ENCODE peak calls at places on chromosomes 2 and 18, in five cellular contexts. One of them, this sample, is unnamed.
A peak's percentile ranks its signal among the peaks of the same experiment; 100 is the strongest.

GRCh38 chr18:56756971-56757370 is 105.8 kb downstream of the WDR7 start:
- DNase-seq in ovary: no peak
- DNase-seq in AG10803: no peak
- DNase-seq in fibroblast of pulmonary artery: no peak
- DNase-seq in thoracic aorta: no peak
- DNase-seq in this sample: no peak

GRCh38 chr2:174053784-174054183 is 88.6 kb upstream of the SP3 start:
- DNase-seq in AG10803: no peak
- DNase-seq in ovary: no peak
- DNase-seq in fibroblast of pulmonary artery: no peak
- DNase-seq in thoracic aorta: no peak
- DNase-seq in this sample: no peak

GRCh38 chr2:179675435-179675834 is 186.0 kb downstream of the ZNF385B start:
- DNase-seq in ovary: no peak
- DNase-seq in thoracic aorta: no peak
- DNase-seq in AG10803: no peak
- DNase-seq in fibroblast of pulmonary artery: no peak
- DNase-seq in this sample: no peak

GRCh38 chr2:151560289-151560688 is 150.6 kb downstream of the RIF1 start:
- DNase-seq in thoracic aorta: no peak
- DNase-seq in ovary: no peak
- DNase-seq in AG10803: peak; percentile 26
- DNase-seq in fibroblast of pulmonary artery: peak; percentile 38
- DNase-seq in this sample: peak; percentile 24

GRCh38 chr18:79921984-79922965 is 29.2 kb downstream of the SLC66A2 start:
- DNase-seq in fibroblast of pulmonary artery: no peak
- DNase-seq in thoracic aorta: no peak
- DNase-seq in ovary: peak; percentile 15
- DNase-seq in AG10803: no peak
- DNase-seq in this sample: no peak

GRCh38 chr2:34578641-34579040 is 979.5 kb upstream of the FAM98A start:
- DNase-seq in fibroblast of pulmonary artery: no peak
- DNase-seq in AG10803: no peak
- DNase-seq in thoracic aorta: no peak
- DNase-seq in ovary: no peak
- DNase-seq in this sample: no peak

GRCh38 chr18:64372850-64373249 is 224.0 kb upstream of the LINC00305 start:
- DNase-seq in thoracic aorta: no peak
- DNase-seq in AG10803: no peak
- DNase-seq in fibroblast of pulmonary artery: no peak
- DNase-seq in ovary: no peak
- DNase-seq in this sample: no peak

GRCh38 chr18:74694436-74694835 is 96.8 kb downstream of the ZNF407 start:
- DNase-seq in ovary: no peak
- DNase-seq in fibroblast of pulmonary artery: no peak
- DNase-seq in AG10803: no peak
- DNase-seq in thoracic aorta: no peak
- DNase-seq in this sample: no peak

GRCh38 chr18:74511823-74512222 is 15.7 kb downstream of the CNDP2 start:
- DNase-seq in ovary: no peak
- DNase-seq in thoracic aorta: no peak
- DNase-seq in AG10803: no peak
- DNase-seq in fibroblast of pulmonary artery: no peak
- DNase-seq in this sample: no peak

GRCh38 chr2:118315606-118316005 is 227.3 kb downstream of the INSIG2 start:
- DNase-seq in fibroblast of pulmonary artery: no peak
- DNase-seq in AG10803: no peak
- DNase-seq in thoracic aorta: no peak
- DNase-seq in ovary: no peak
- DNase-seq in this sample: no peak

DNA sequence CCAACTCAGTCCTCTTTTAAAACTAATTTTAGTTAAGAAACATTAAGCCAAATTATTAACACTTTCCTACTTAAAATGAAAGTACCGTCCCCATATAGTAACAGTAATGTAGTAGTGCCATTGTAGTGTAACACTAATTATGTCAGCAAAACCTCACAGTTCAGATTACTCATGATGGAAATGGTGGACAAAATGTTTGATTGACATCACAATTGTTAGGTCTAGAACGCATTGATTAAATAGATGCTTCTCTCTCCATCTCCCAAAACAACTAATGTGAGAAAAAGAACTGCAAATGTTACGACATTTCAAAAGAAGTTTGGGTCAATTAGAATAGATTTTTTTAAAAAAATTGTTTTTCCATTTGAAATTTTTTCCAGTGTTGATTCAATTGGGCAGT is 1.2 kb upstream of the ATF2 start:
- DNase-seq in ovary: no peak
- DNase-seq in AG10803: no peak
- DNase-seq in fibroblast of pulmonary artery: no peak
- DNase-seq in thoracic aorta: no peak
- DNase-seq in this sample: no peak
- H3K4me3 ChIP-seq in ovary: peak overlapping the region; percentile 72
- H3K4me3 ChIP-seq in AG10803: no peak overlapping the region
- H3K4me3 ChIP-seq in fibroblast of pulmonary artery: peak overlapping the region; percentile 100
- H3K4me3 ChIP-seq in thoracic aorta: peak overlapping the region; percentile 89
- H3K4me3 ChIP-seq in this sample: peak overlapping the region; percentile 100

GRCh38 chr18:44290366-44290855 is 390.3 kb upstream of the SETBP1 start:
- DNase-seq in thoracic aorta: no peak
- DNase-seq in ovary: no peak
- DNase-seq in fibroblast of pulmonary artery: no peak
- DNase-seq in AG10803: no peak
- DNase-seq in this sample: no peak
- TF ChIP-seq CTCF in thoracic aorta: no peak
- TF ChIP-seq CTCF in ovary: no peak
- TF ChIP-seq CTCF in fibroblast of pulmonary artery: no peak
- TF ChIP-seq CTCF in AG10803: no peak
- TF ChIP-seq CTCF in this sample: no peak

GRCh38 chr2:197256021-197256420 is 54.6 kb downstream of the ANKRD44 start:
- DNase-seq in fibroblast of pulmonary artery: no peak
- DNase-seq in AG10803: no peak
- DNase-seq in ovary: no peak
- DNase-seq in thoracic aorta: no peak
- DNase-seq in this sample: no peak
- H3K4me3 ChIP-seq in fibroblast of pulmonary artery: no peak overlapping the region
- H3K4me3 ChIP-seq in AG10803: no peak overlapping the region
- H3K4me3 ChIP-seq in ovary: no peak overlapping the region
- H3K4me3 ChIP-seq in thoracic aorta: peak overlapping the region; percentile 49
- H3K4me3 ChIP-seq in this sample: no peak overlapping the region

DNA sequence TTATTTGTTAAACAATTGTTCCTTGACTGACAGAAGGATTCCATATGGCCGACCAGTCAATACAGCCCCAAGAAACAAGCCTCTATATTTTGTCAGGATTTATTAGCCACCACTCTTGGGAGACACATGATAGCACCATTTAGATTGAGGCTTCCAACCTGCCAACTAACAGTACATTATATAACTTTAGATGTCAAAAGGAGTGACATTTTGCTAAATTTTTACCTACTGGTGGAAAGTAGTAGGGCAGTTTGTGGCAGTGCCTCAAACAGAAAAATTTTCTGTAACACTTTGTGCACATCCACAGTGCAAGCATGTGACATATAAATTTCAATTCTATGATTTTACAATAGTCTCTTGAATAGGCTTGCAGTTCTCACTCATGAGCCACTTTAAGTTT is 464.0 kb downstream of the TRIB2 start:
- DNase-seq in thoracic aorta: no peak
- DNase-seq in AG10803: no peak
- DNase-seq in ovary: no peak
- DNase-seq in fibroblast of pulmonary artery: no peak
- DNase-seq in this sample: no peak
- TF ChIP-seq CTCF in thoracic aorta: no peak
- TF ChIP-seq CTCF in AG10803: no peak
- TF ChIP-seq CTCF in ovary: no peak
- TF ChIP-seq CTCF in fibroblast of pulmonary artery: no peak
- TF ChIP-seq CTCF in this sample: no peak

GRCh38 chr2:127407661-127408003 is 10.6 kb upstream of the PROC start:
- DNase-seq in fibroblast of pulmonary artery: no peak
- DNase-seq in ovary: no peak
- DNase-seq in thoracic aorta: no peak
- DNase-seq in AG10803: no peak
- DNase-seq in this sample: no peak
- H3K4me3 ChIP-seq in fibroblast of pulmonary artery: no peak overlapping the region
- H3K4me3 ChIP-seq in ovary: peak overlapping the region; percentile 25
- H3K4me3 ChIP-seq in thoracic aorta: peak overlapping the region; percentile 41
- H3K4me3 ChIP-seq in AG10803: peak overlapping the region; percentile 23
- H3K4me3 ChIP-seq in this sample: peak overlapping the region; percentile 25